ENCODE peak calls at places on chromosomes 5 and 9, in four cellular contexts. G is activated CD8-positive, alpha-beta memory T cell treated with anti-CD3 and anti-CD28 coated beads for 24 hours; Y is activated CD4-positive, alpha-beta T cell treated with anti-CD3 and anti-CD28 coated beads, Interleukin-2, amount 50 U/mL, for 1 hour; P is OCI-M1. N is an unnamed sample.

GRCh38 chr5:143374496-143375217 is 28.8 kb downstream of the NR3C1 start:
- DNase-seq in G (no peak), Y (no peak), P (no peak), N (no peak)

GRCh38 chr9:115921301-115921700 is 232.3 kb upstream of the PAPPA start:
- DNase-seq in G (no peak), Y (no peak), P (no peak), N (no peak)

GRCh38 chr5:167952278-167952990 is 339.0 kb upstream of the WWC1 start:
- DNase-seq in G (no peak), Y (no peak), P (no peak), N (no peak)

GRCh38 chr9:12933957-12934356 is 159.1 kb downstream of the LURAP1L start:
- DNase-seq in G (no peak), Y (no peak), P (no peak), N (no peak)

GRCh38 chr9:38432922-38433510 is 8.8 kb upstream of the IGFBPL1 start:
- DNase-seq in G (no peak), Y (no peak), P (peak), N (no peak)

GRCh38 chr5:126516133-126516532 is 78.9 kb downstream of the ALDH7A1 start:
- DNase-seq in G (no peak), Y (no peak), P (no peak), N (no peak)

GRCh38 chr5:172771439-172772111 is 580 bp upstream of the DUSP1 start:
- DNase-seq in G (peak), Y (no peak), P (peak), N (peak)

GRCh38 chr9:23635276-23635675 is 190.8 kb downstream of the ELAVL2 start:
- DNase-seq in G (no peak), Y (no peak), P (no peak), N (no peak)

GRCh38 chr9:131578016-131578415 is 32.7 kb downstream of the PRRT1B start:
- DNase-seq in G (no peak), Y (no peak), P (no peak), N (no peak)

GRCh38 chr9:104758974-104759373 is 5.0 kb upstream of the NIPSNAP3B start:
- DNase-seq in G (no peak), Y (no peak), P (no peak), N (no peak)

GRCh38 chr5:128053291-128053954 is 30.1 kb upstream of the SLC12A2 start:
- DNase-seq in G (no peak), Y (no peak), P (no peak), N (no peak)

GRCh38 chr9:125966959-125967711 is 220.0 kb downstream of the PBX3 start:
- DNase-seq in G (no peak), Y (no peak), P (no peak), N (no peak)

GRCh38 chr5:1480217-1480616 is 35.0 kb upstream of the SLC6A3 start:
- DNase-seq in G (no peak), Y (no peak), P (no peak), N (no peak)

GRCh38 chr5:34657550-34657921 is 1.4 kb downstream of the RAI14 start:
- DNase-seq in G (no peak), Y (no peak), P (no peak), N (no peak)

GRCh38 chr5:57441557-57441956 is 41.1 kb downstream of the ACTBL2 start:
- DNase-seq in G (no peak), Y (no peak), P (no peak), N (no peak)

GRCh38 chr5:45578270-45578669 is 117.9 kb downstream of the HCN1 start:
- DNase-seq in G (no peak), Y (no peak), P (peak), N (no peak)

GRCh38 chr9:21996438-21996837 is 1.8 kb downstream of the CDKN2B-AS1 start:
- DNase-seq in G (no peak), Y (no peak), P (peak), N (no peak)

GRCh38 chr5:125835293-125836172 is 587.7 kb upstream of the GRAMD2B start:
- DNase-seq in G (no peak), Y (no peak), P (peak), N (no peak)

GRCh38 chr5:62041364-62041763 is 264.6 kb upstream of the KIF2A start:
- DNase-seq in G (no peak), Y (no peak), P (no peak), N (no peak)

GRCh38 chr5:176943816-176944215 is 44.7 kb upstream of the HK3 start:
- DNase-seq in G (no peak), Y (no peak), P (peak), N (no peak)

N was measured in stimulated activated CD8-positive, alpha-beta memory T cell treated with anti-CD3 and anti-CD28 coated beads, Interleukin-7, amount 100 ng/mL, for 1 hour.